ENCODE peak calls at places on chromosomes 5 and 9, in four cellular contexts. One of them, this sample, is unnamed.

GRCh38 chr5:173234129-173234793 is 745 bp downstream of the NKX2-5 start:
- DNase-seq in cardiac fibroblast: no peak
- DNase-seq in heart right ventricle: no peak
- DNase-seq in astrocyte of the spinal cord: no peak
- DNase-seq in this sample: no peak

GRCh38 chr9:130372057-130372456 is 72.7 kb upstream of the ASS1 start:
- DNase-seq in cardiac fibroblast: no peak
- DNase-seq in heart right ventricle: no peak
- DNase-seq in astrocyte of the spinal cord: no peak
- DNase-seq in this sample: peak; percentile 16

GRCh38 chr5:88108490-88109279 is 160.0 kb downstream of the TMEM161B start:
- DNase-seq in cardiac fibroblast: no peak
- DNase-seq in heart right ventricle: no peak
- DNase-seq in astrocyte of the spinal cord: peak; percentile 20
- DNase-seq in this sample: no peak

GRCh38 chr9:80492221-80492620 is 920.5 kb downstream of the TLE4 start:
- DNase-seq in cardiac fibroblast: no peak
- DNase-seq in heart right ventricle: peak; percentile 29
- DNase-seq in astrocyte of the spinal cord: peak; percentile 23
- DNase-seq in this sample: peak; percentile 12

GRCh38 chr9:81549500-81550206 is 139.7 kb downstream of the TLE1 start:
- DNase-seq in cardiac fibroblast: no peak
- DNase-seq in heart right ventricle: no peak
- DNase-seq in astrocyte of the spinal cord: no peak
- DNase-seq in this sample: no peak

GRCh38 chr9:21993893-21994525 is at the start of gene CDKN2A:
- DNase-seq in cardiac fibroblast: no peak
- DNase-seq in heart right ventricle: no peak
- DNase-seq in astrocyte of the spinal cord: no peak
- DNase-seq in this sample: peak; percentile 53

GRCh38 chr9:134570726-134571325 is 70.8 kb upstream of the COL5A1 start:
- DNase-seq in cardiac fibroblast: no peak
- DNase-seq in heart right ventricle: peak; percentile 2
- DNase-seq in astrocyte of the spinal cord: no peak
- DNase-seq in this sample: no peak

GRCh38 chr5:59058237-59058636 is 475.4 kb downstream of the RAB3C start:
- DNase-seq in cardiac fibroblast: no peak
- DNase-seq in heart right ventricle: no peak
- DNase-seq in astrocyte of the spinal cord: no peak
- DNase-seq in this sample: no peak

GRCh38 chr5:172322028-172322965 is 38.7 kb upstream of the UBTD2 start:
- DNase-seq in cardiac fibroblast: no peak
- DNase-seq in heart right ventricle: no peak
- DNase-seq in astrocyte of the spinal cord: no peak
- DNase-seq in this sample: peak; percentile 47

GRCh38 chr9:133589454-133590227 is 19.5 kb downstream of the FAM163B start:
- DNase-seq in cardiac fibroblast: no peak
- DNase-seq in heart right ventricle: no peak
- DNase-seq in astrocyte of the spinal cord: no peak
- DNase-seq in this sample: no peak

GRCh38 chr9:98037362-98037761 is 19.2 kb upstream of the NANS start:
- DNase-seq in cardiac fibroblast: peak; percentile 57
- DNase-seq in heart right ventricle: peak; percentile 48
- DNase-seq in astrocyte of the spinal cord: no peak
- DNase-seq in this sample: peak; percentile 21

GRCh38 chr5:136408996-136409395 is 43.7 kb upstream of the TRPC7 start:
- DNase-seq in cardiac fibroblast: no peak
- DNase-seq in heart right ventricle: no peak
- DNase-seq in astrocyte of the spinal cord: no peak
- DNase-seq in this sample: peak; percentile 58

GRCh38 chr9:95218790-95219189 is 98.7 kb downstream of the FANCC start:
- DNase-seq in cardiac fibroblast: no peak
- DNase-seq in heart right ventricle: no peak
- DNase-seq in astrocyte of the spinal cord: no peak
- DNase-seq in this sample: peak; percentile 6

GRCh38 chr9:2479056-2479565 is 142.5 kb upstream of the VLDLR start:
- DNase-seq in cardiac fibroblast: no peak
- DNase-seq in heart right ventricle: no peak
- DNase-seq in astrocyte of the spinal cord: no peak
- DNase-seq in this sample: peak; percentile 22
- TF ChIP-seq CTCF in cardiac fibroblast: no peak
- TF ChIP-seq CTCF in heart right ventricle: no peak
- TF ChIP-seq CTCF in astrocyte of the spinal cord: no peak
- TF ChIP-seq CTCF in this sample: no peak

GRCh38 chr9:122837266-122837850 is 9.0 kb upstream of the PDCL start:
- DNase-seq in cardiac fibroblast: no peak
- DNase-seq in heart right ventricle: no peak
- DNase-seq in astrocyte of the spinal cord: no peak
- DNase-seq in this sample: no peak

GRCh38 chr9:122832194-122832593 is 3.8 kb upstream of the PDCL start:
- DNase-seq in cardiac fibroblast: no peak
- DNase-seq in heart right ventricle: no peak
- DNase-seq in astrocyte of the spinal cord: no peak
- DNase-seq in this sample: no peak

DNA sequence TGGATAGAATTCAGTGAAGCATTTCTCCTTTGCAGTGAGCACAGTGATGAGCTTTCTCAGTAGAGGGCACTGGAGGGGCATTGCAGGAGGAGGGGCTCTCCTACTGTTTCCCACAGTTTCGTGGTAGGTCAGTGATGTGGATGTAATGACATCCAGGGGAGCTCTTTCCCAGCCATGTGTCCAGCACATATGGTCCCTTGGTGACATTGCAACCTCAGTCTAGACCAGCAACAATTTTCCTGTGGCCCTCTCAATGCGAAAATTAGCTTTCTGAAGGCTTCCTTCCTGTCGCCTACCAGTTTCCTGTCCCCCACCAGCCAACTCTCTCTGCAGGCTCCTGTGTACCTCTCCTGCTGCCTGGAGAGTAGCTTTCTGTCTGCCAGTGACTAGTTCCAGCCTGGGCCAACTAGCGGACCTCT is 6.9 kb upstream of the PDCL start:
- DNase-seq in cardiac fibroblast: no peak
- DNase-seq in heart right ventricle: no peak
- DNase-seq in astrocyte of the spinal cord: no peak
- DNase-seq in this sample: no peak
- TF ChIP-seq CTCF in cardiac fibroblast: no peak
- TF ChIP-seq CTCF in heart right ventricle: no peak
- TF ChIP-seq CTCF in astrocyte of the spinal cord: peak; percentile 3
- TF ChIP-seq CTCF in this sample: no peak

GRCh38 chr5:139637438-139638089 is 10.6 kb upstream of the CXXC5 start:
- DNase-seq in cardiac fibroblast: peak; percentile 85
- DNase-seq in heart right ventricle: peak; percentile 88
- DNase-seq in astrocyte of the spinal cord: peak; percentile 82
- DNase-seq in this sample: peak; percentile 52
- TF ChIP-seq CTCF in cardiac fibroblast: no peak
- TF ChIP-seq CTCF in heart right ventricle: peak; percentile 26
- TF ChIP-seq CTCF in astrocyte of the spinal cord: no peak
- TF ChIP-seq CTCF in this sample: no peak

GRCh38 chr9:7097785-7098420 is 340.1 kb downstream of the KDM4C start:
- DNase-seq in cardiac fibroblast: no peak
- DNase-seq in heart right ventricle: no peak
- DNase-seq in astrocyte of the spinal cord: no peak
- DNase-seq in this sample: no peak
- TF ChIP-seq CTCF in cardiac fibroblast: no peak
- TF ChIP-seq CTCF in heart right ventricle: no peak
- TF ChIP-seq CTCF in astrocyte of the spinal cord: no peak
- TF ChIP-seq CTCF in this sample: no peak

This sample was measured in epithelial cell of esophagus.